ENCODE peak calls at places on chromosomes 3 and 15, in four cellular contexts. One of them, this sample, is unnamed.

GRCh38 chr3:152508705-152509104 is 240.0 kb downstream of the MBNL1 start:
- DNase-seq in AG10803: no peak
- DNase-seq in transverse colon: no peak
- DNase-seq in AG09309: no peak
- DNase-seq in this sample: peak; percentile 61

GRCh38 chr15:72222433-72222832 is 8.6 kb downstream of the PKM start:
- DNase-seq in AG10803: peak; percentile 64
- DNase-seq in transverse colon: peak; percentile 43
- DNase-seq in AG09309: no peak
- DNase-seq in this sample: no peak

GRCh38 chr15:48602358-48603122 is 43.0 kb downstream of the FBN1 start:
- DNase-seq in AG10803: peak; percentile 85
- DNase-seq in transverse colon: no peak
- DNase-seq in AG09309: peak; percentile 67
- DNase-seq in this sample: peak; percentile 85

GRCh38 chr3:182509312-182509711 is 284.0 kb upstream of the ATP11B start:
- DNase-seq in AG10803: no peak
- DNase-seq in transverse colon: no peak
- DNase-seq in AG09309: no peak
- DNase-seq in this sample: no peak

GRCh38 chr15:40010681-40011080 is 28.3 kb downstream of the SRP14 start:
- DNase-seq in AG10803: peak; percentile 94
- DNase-seq in transverse colon: no peak
- DNase-seq in AG09309: peak; percentile 82
- DNase-seq in this sample: peak; percentile 79

GRCh38 chr15:67064607-67065530 is 533 bp upstream of the SMAD3 start:
- DNase-seq in AG10803: no peak
- DNase-seq in transverse colon: peak; percentile 68
- DNase-seq in AG09309: no peak
- DNase-seq in this sample: no peak

GRCh38 chr3:41369838-41370237 is 170.5 kb downstream of the CTNNB1 start:
- DNase-seq in AG10803: no peak
- DNase-seq in transverse colon: no peak
- DNase-seq in AG09309: no peak
- DNase-seq in this sample: peak; percentile 29

GRCh38 chr3:42101481-42101880 is 10.3 kb downstream of the TRAK1 start:
- DNase-seq in AG10803: no peak
- DNase-seq in transverse colon: no peak
- DNase-seq in AG09309: no peak
- DNase-seq in this sample: no peak

GRCh38 chr3:111787556-111788463 is 71.3 kb upstream of the PHLDB2 start:
- DNase-seq in AG10803: no peak
- DNase-seq in transverse colon: no peak
- DNase-seq in AG09309: no peak
- DNase-seq in this sample: no peak

GRCh38 chr15:69357773-69358765 is 56.1 kb upstream of the KIF23 start:
- DNase-seq in AG10803: peak; percentile 10
- DNase-seq in transverse colon: no peak
- DNase-seq in AG09309: no peak
- DNase-seq in this sample: peak; percentile 93

GRCh38 chr3:146577662-146578061 is 27.5 kb downstream of the PLSCR5 start:
- DNase-seq in AG10803: peak; percentile 63
- DNase-seq in transverse colon: peak; percentile 25
- DNase-seq in AG09309: peak; percentile 41
- DNase-seq in this sample: peak; percentile 88

GRCh38 chr3:12793701-12794100 is 2.8 kb upstream of the CAND2 start:
- DNase-seq in AG10803: no peak
- DNase-seq in transverse colon: no peak
- DNase-seq in AG09309: no peak
- DNase-seq in this sample: no peak

GRCh38 chr15:67981848-67982247 is 72.3 kb upstream of the PIAS1 start:
- DNase-seq in AG10803: no peak
- DNase-seq in transverse colon: no peak
- DNase-seq in AG09309: no peak
- DNase-seq in this sample: no peak

GRCh38 chr15:38401101-38401500 is 52.8 kb upstream of the FAM98B start:
- DNase-seq in AG10803: no peak
- DNase-seq in transverse colon: no peak
- DNase-seq in AG09309: no peak
- DNase-seq in this sample: peak; percentile 20

GRCh38 chr15:80081390-80081789 is 21.9 kb downstream of the ZFAND6 start:
- DNase-seq in AG10803: no peak
- DNase-seq in transverse colon: no peak
- DNase-seq in AG09309: no peak
- DNase-seq in this sample: no peak

GRCh38 chr15:89332446-89332845 is 2.2 kb downstream of the POLG start:
- DNase-seq in AG10803: peak; percentile 13
- DNase-seq in transverse colon: no peak
- DNase-seq in AG09309: no peak
- DNase-seq in this sample: peak; percentile 33

GRCh38 chr15:55894406-55894965 is 98.9 kb downstream of the NEDD4 start:
- DNase-seq in AG10803: no peak
- DNase-seq in transverse colon: no peak
- DNase-seq in AG09309: no peak
- DNase-seq in this sample: no peak

GRCh38 chr3:74426571-74426970 is 187.9 kb downstream of the CNTN3 start:
- DNase-seq in AG10803: peak; percentile 84
- DNase-seq in transverse colon: no peak
- DNase-seq in AG09309: peak; percentile 58
- DNase-seq in this sample: peak; percentile 54

GRCh38 chr15:88918738-88919137 is 5.6 kb upstream of the MFGE8 start:
- DNase-seq in AG10803: peak; percentile 99
- DNase-seq in transverse colon: peak; percentile 45
- DNase-seq in AG09309: peak; percentile 99
- DNase-seq in this sample: peak; percentile 99

GRCh38 chr3:135809038-135809437 is 156.5 kb upstream of the PPP2R3A start:
- DNase-seq in AG10803: no peak
- DNase-seq in transverse colon: no peak
- DNase-seq in AG09309: no peak
- DNase-seq in this sample: no peak

GRCh38 chr15:37165420-37165819 is 65.1 kb upstream of the MEIS2 start:
- DNase-seq in AG10803: no peak
- DNase-seq in transverse colon: no peak
- DNase-seq in AG09309: no peak
- DNase-seq in this sample: no peak

GRCh38 chr3:27824312-27825200 is 102.4 kb upstream of the EOMES start:
- DNase-seq in AG10803: no peak
- DNase-seq in transverse colon: no peak
- DNase-seq in AG09309: no peak
- DNase-seq in this sample: no peak

GRCh38 chr3:48409291-48410201 is 20.3 kb downstream of the PLXNB1 start:
- DNase-seq in AG10803: no peak
- DNase-seq in transverse colon: no peak
- DNase-seq in AG09309: no peak
- DNase-seq in this sample: no peak

GRCh38 chr15:89799925-89800500 is 14.6 kb downstream of the ANPEP start:
- DNase-seq in AG10803: no peak
- DNase-seq in transverse colon: no peak
- DNase-seq in AG09309: no peak
- DNase-seq in this sample: no peak

GRCh38 chr15:71055461-71055860 is 59.8 kb upstream of the THSD4 start:
- DNase-seq in AG10803: no peak
- DNase-seq in transverse colon: no peak
- DNase-seq in AG09309: no peak
- DNase-seq in this sample: peak; percentile 66

GRCh38 chr15:41828747-41829270 is 917 bp downstream of the JMJD7 start:
- DNase-seq in AG10803: peak; percentile 12
- DNase-seq in transverse colon: no peak
- DNase-seq in AG09309: no peak
- DNase-seq in this sample: peak; percentile 35

GRCh38 chr3:8963137-8963853 is at the start of gene RAD18:
- DNase-seq in AG10803: peak; percentile 85
- DNase-seq in transverse colon: peak; percentile 94
- DNase-seq in AG09309: peak; percentile 57
- DNase-seq in this sample: peak; percentile 93

GRCh38 chr3:174170248-174170647 is 688.9 kb upstream of the NAALADL2 start:
- DNase-seq in AG10803: peak; percentile 32
- DNase-seq in transverse colon: no peak
- DNase-seq in AG09309: no peak
- DNase-seq in this sample: peak; percentile 2

GRCh38 chr15:73688455-73688854 is 4.3 kb downstream of the CD276 start:
- DNase-seq in AG10803: no peak
- DNase-seq in transverse colon: no peak
- DNase-seq in AG09309: no peak
- DNase-seq in this sample: peak; percentile 35

GRCh38 chr15:73685981-73686380 is 1.8 kb downstream of the CD276 start:
- DNase-seq in AG10803: no peak
- DNase-seq in transverse colon: no peak
- DNase-seq in AG09309: no peak
- DNase-seq in this sample: peak; percentile 19

GRCh38 chr15:73683624-73684536 is at the start of gene CD276:
- DNase-seq in AG10803: peak; percentile 68
- DNase-seq in transverse colon: peak; percentile 73
- DNase-seq in AG09309: no peak
- DNase-seq in this sample: peak; percentile 63

GRCh38 chr15:73685561-73685960 is 1.4 kb downstream of the CD276 start:
- DNase-seq in AG10803: no peak
- DNase-seq in transverse colon: no peak
- DNase-seq in AG09309: no peak
- DNase-seq in this sample: peak; percentile 39

GRCh38 chr15:73686781-73687256 is 2.6 kb downstream of the CD276 start:
- DNase-seq in AG10803: peak; percentile 80
- DNase-seq in transverse colon: no peak
- DNase-seq in AG09309: peak; percentile 57
- DNase-seq in this sample: peak; percentile 85
- TF ChIP-seq CTCF in AG10803: peak; percentile 16
- TF ChIP-seq CTCF in transverse colon: no peak
- TF ChIP-seq CTCF in AG09309: no peak
- TF ChIP-seq CTCF in this sample: no peak

GRCh38 chr15:84079885-84080777 is 155.4 kb upstream of the GOLGA6L4 start:
- DNase-seq in AG10803: peak; percentile 5
- DNase-seq in transverse colon: peak; percentile 9
- DNase-seq in AG09309: no peak
- DNase-seq in this sample: peak; percentile 33
- H3K4me3 ChIP-seq in AG10803: peak overlapping the region; percentile 40
- H3K4me3 ChIP-seq in transverse colon: no peak overlapping the region
- H3K4me3 ChIP-seq in AG09309: peak overlapping the region; percentile 29
- H3K4me3 ChIP-seq in this sample: peak overlapping the region; percentile 58

GRCh38 chr3:10279384-10280176 is 13.2 kb downstream of the GHRL start:
- DNase-seq in AG10803: no peak
- DNase-seq in transverse colon: no peak
- DNase-seq in AG09309: no peak
- DNase-seq in this sample: no peak

GRCh38 chr3:10280571-10280970 is 12.2 kb downstream of the GHRL start:
- DNase-seq in AG10803: no peak
- DNase-seq in transverse colon: no peak
- DNase-seq in AG09309: no peak
- DNase-seq in this sample: no peak

GRCh38 chr3:10278501-10278900 is 14.2 kb downstream of the GHRL start:
- DNase-seq in AG10803: no peak
- DNase-seq in transverse colon: no peak
- DNase-seq in AG09309: no peak
- DNase-seq in this sample: no peak

GRCh38 chr3:10281951-10282350 is 10.8 kb downstream of the GHRL start:
- DNase-seq in AG10803: peak; percentile 14
- DNase-seq in transverse colon: no peak
- DNase-seq in AG09309: no peak
- DNase-seq in this sample: peak; percentile 43

DNA sequence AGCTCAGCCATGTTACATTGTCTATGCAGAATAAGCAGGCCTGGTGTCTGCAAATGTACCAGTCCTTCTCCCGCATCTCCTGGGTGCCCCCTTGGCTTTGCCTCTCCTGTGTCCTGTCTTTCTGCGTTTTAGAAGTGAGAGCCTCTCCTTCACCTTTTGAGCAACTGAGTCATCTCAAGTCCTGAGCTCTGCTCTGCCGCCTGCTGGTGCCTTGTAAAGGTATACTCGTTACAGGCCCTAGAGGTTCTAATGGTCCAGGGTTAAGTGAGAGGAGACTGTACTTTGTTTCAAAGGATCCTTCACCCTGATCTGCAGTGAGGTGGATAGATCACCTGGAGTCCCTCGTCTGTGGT is 12.6 kb downstream of the GHRL start:
- DNase-seq in AG10803: no peak
- DNase-seq in transverse colon: no peak
- DNase-seq in AG09309: no peak
- DNase-seq in this sample: no peak
- TF ChIP-seq CTCF in AG10803: no peak
- TF ChIP-seq CTCF in transverse colon: no peak
- TF ChIP-seq CTCF in AG09309: peak; percentile 26
- TF ChIP-seq CTCF in this sample: peak; percentile 46

GRCh38 chr3:186935133-186935532 is 4.8 kb downstream of the ST6GAL1 start:
- DNase-seq in AG10803: no peak
- DNase-seq in transverse colon: no peak
- DNase-seq in AG09309: no peak
- DNase-seq in this sample: no peak

GRCh38 chr3:186938716-186939115 is 8.4 kb downstream of the ST6GAL1 start:
- DNase-seq in AG10803: no peak
- DNase-seq in transverse colon: no peak
- DNase-seq in AG09309: no peak
- DNase-seq in this sample: peak; percentile 83

GRCh38 chr3:186939536-186939935 is 9.2 kb downstream of the ST6GAL1 start:
- DNase-seq in AG10803: no peak
- DNase-seq in transverse colon: no peak
- DNase-seq in AG09309: no peak
- DNase-seq in this sample: no peak

GRCh38 chr3:186933801-186934200 is 3.5 kb downstream of the ST6GAL1 start:
- DNase-seq in AG10803: no peak
- DNase-seq in transverse colon: no peak
- DNase-seq in AG09309: no peak
- DNase-seq in this sample: no peak

GRCh38 chr3:186937017-186937875 is 6.9 kb downstream of the ST6GAL1 start:
- DNase-seq in AG10803: no peak
- DNase-seq in transverse colon: no peak
- DNase-seq in AG09309: no peak
- DNase-seq in this sample: no peak
- H3K4me3 ChIP-seq in AG10803: no peak overlapping the region
- H3K4me3 ChIP-seq in transverse colon: no peak overlapping the region
- H3K4me3 ChIP-seq in AG09309: no peak overlapping the region
- H3K4me3 ChIP-seq in this sample: no peak overlapping the region

DNA sequence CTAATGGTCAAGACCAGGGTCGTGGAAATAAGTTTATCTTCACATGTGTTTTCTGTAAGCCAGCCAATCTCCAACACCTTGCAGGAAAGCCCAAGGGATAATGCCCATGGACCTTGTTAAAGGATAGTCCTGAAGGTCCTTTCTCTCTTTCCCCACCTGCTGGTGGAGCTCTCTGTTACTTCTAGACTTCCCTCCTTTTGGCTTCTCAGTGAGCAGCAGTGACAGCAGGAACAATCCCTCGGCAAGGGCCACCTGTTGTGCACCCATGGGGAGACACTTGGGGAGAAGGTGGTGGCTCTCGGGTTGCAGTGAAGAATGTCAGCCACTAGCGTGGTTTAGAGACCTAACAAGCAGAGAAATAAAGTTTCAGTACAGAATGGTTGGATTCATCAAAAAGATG is 84.0 kb upstream of the OSBPL11 start:
- DNase-seq in AG10803: no peak
- DNase-seq in transverse colon: no peak
- DNase-seq in AG09309: no peak
- DNase-seq in this sample: peak; percentile 4
- TF ChIP-seq CTCF in AG10803: no peak
- TF ChIP-seq CTCF in transverse colon: no peak
- TF ChIP-seq CTCF in AG09309: no peak
- TF ChIP-seq CTCF in this sample: peak; percentile 2